ENCODE peak calls at places on chromosomes 3 and 15, in six cellular contexts. W is Peyer's patch, D is mucosa of gallbladder, G is colonic mucosa, F is NCI-H774, L is Calu3. S is an unnamed sample.

GRCh38 chr3:155329513-155330048 is 36.1 kb upstream of the STRIT1 start:
- DNase-seq in W (no peak), D (no peak), G (no peak), F (no peak), L (no peak), S (no peak)

GRCh38 chr3:62876064-62876463 is 848 bp upstream of the CADPS start:
- DNase-seq in W (no peak), D (peak; percentile 71), G (peak; percentile 69), F (peak; percentile 25), L (peak; percentile 72), S (no peak)

GRCh38 chr3:187027531-187027936 is 97.2 kb downstream of the ST6GAL1 start:
- DNase-seq in W (peak; percentile 80), D (no peak), G (peak; percentile 19), F (no peak), L (no peak), S (no peak)

GRCh38 chr15:97904196-97904572 is 56.3 kb upstream of the ARRDC4 start:
- DNase-seq in W (no peak), D (peak; percentile 69), G (peak; percentile 77), F (peak; percentile 45), L (peak; percentile 89), S (peak; percentile 73)

GRCh38 chr15:88375234-88375926 is 91.8 kb downstream of the MRPL46 start:
- DNase-seq in W (no peak), D (no peak), G (no peak), F (no peak), L (no peak), S (no peak)

GRCh38 chr3:1929788-1930414 is 168.8 kb upstream of the CNTN4 start:
- DNase-seq in W (no peak), D (no peak), G (no peak), F (no peak), L (no peak), S (no peak)

GRCh38 chr3:35936571-35936970 is 297.2 kb downstream of the ARPP21 start:
- DNase-seq in W (no peak), D (no peak), G (no peak), F (no peak), L (no peak), S (no peak)

GRCh38 chr3:38655708-38656300 is 6.3 kb upstream of the SCN5A start:
- DNase-seq in W (no peak), D (no peak), G (no peak), F (peak; percentile 5), L (peak; percentile 17), S (no peak)

GRCh38 chr15:34336947-34337556 is 529 bp downstream of the SLC12A6 start:
- DNase-seq in W (peak; percentile 59), D (no peak), G (no peak), F (no peak), L (no peak), S (no peak)

GRCh38 chr3:112610121-112610520 is 30.8 kb downstream of the CCDC80 start:
- DNase-seq in W (no peak), D (no peak), G (no peak), F (no peak), L (no peak), S (no peak)

GRCh38 chr15:27234593-27234992 is 263.6 kb downstream of the GABRG3 start:
- DNase-seq in W (no peak), D (no peak), G (no peak), F (no peak), L (no peak), S (no peak)

GRCh38 chr3:126436826-126437717 is 38.6 kb downstream of the ZXDC start:
- DNase-seq in W (no peak), D (no peak), G (peak; percentile 7), F (no peak), L (no peak), S (peak; percentile 9)

GRCh38 chr3:111613294-111613693 is 18.1 kb upstream of the ZBED2 start:
- DNase-seq in W (no peak), D (no peak), G (no peak), F (no peak), L (no peak), S (no peak)

GRCh38 chr3:88142094-88142624 is 7.6 kb upstream of the C3orf38 start:
- DNase-seq in W (no peak), D (no peak), G (no peak), F (no peak), L (no peak), S (no peak)

GRCh38 chr3:145015243-145015642 is 1043.6 kb downstream of the DIPK2A start:
- DNase-seq in W (no peak), D (no peak), G (no peak), F (no peak), L (no peak), S (no peak)

GRCh38 chr3:179723617-179724016 is 70.8 kb downstream of the USP13 start:
- DNase-seq in W (no peak), D (no peak), G (no peak), F (no peak), L (no peak), S (no peak)

GRCh38 chr3:155252535-155252934 is 40.9 kb downstream of the STRIT1 start:
- DNase-seq in W (no peak), D (no peak), G (no peak), F (no peak), L (no peak), S (no peak)

GRCh38 chr3:150180349-150180748 is 209.7 kb upstream of the PFN2 start:
- DNase-seq in W (no peak), D (peak; percentile 40), G (no peak), F (no peak), L (no peak), S (no peak)

GRCh38 chr3:50170689-50171088 is 15.6 kb downstream of the SEMA3F start:
- DNase-seq in W (no peak), D (no peak), G (no peak), F (no peak), L (no peak), S (no peak)

GRCh38 chr3:191342391-191342790 is 12.1 kb upstream of the UTS2B start:
- DNase-seq in W (no peak), D (no peak), G (no peak), F (no peak), L (no peak), S (no peak)

GRCh38 chr3:158801200-158801599 is 654 bp upstream of the MFSD1 start:
- DNase-seq in W (no peak), D (no peak), G (peak; percentile 59), F (no peak), L (no peak), S (no peak)

GRCh38 chr3:14283092-14283820 is 104.6 kb downstream of the LSM3 start:
- DNase-seq in W (no peak), D (no peak), G (no peak), F (no peak), L (no peak), S (no peak)

GRCh38 chr3:116253511-116253910 is 191.8 kb downstream of the LSAMP start:
- DNase-seq in W (no peak), D (no peak), G (no peak), F (no peak), L (no peak), S (no peak)

GRCh38 chr3:101253429-101253828 is 66.9 kb downstream of the IMPG2 start:
- DNase-seq in W (no peak), D (no peak), G (no peak), F (peak; percentile 26), L (no peak), S (no peak)

GRCh38 chr3:151265866-151266265 is 12.5 kb downstream of the P2RY14 start:
- DNase-seq in W (peak; percentile 53), D (no peak), G (no peak), F (no peak), L (no peak), S (no peak)

GRCh38 chr3:58333206-58334012 is 717 bp downstream of the PXK start:
- DNase-seq in W (peak; percentile 65), D (no peak), G (peak; percentile 43), F (no peak), L (peak; percentile 16), S (peak; percentile 29)

GRCh38 chr3:82410366-82410765 is 648.9 kb upstream of the GBE1 start:
- DNase-seq in W (no peak), D (no peak), G (no peak), F (peak; percentile 0), L (peak; percentile 9), S (no peak)

GRCh38 chr3:129121016-129121791 is 400 bp downstream of the RAB43 start:
- DNase-seq in W (peak; percentile 28), D (no peak), G (peak; percentile 29), F (no peak), L (no peak), S (peak; percentile 27)

GRCh38 chr15:98651581-98652220 is 3.4 kb downstream of the IGF1R start:
- DNase-seq in W (no peak), D (no peak), G (peak; percentile 36), F (no peak), L (no peak), S (no peak)

GRCh38 chr15:23402544-23402943 is 44.5 kb downstream of the GOLGA6L2 start:
- DNase-seq in W (no peak), D (no peak), G (no peak), F (no peak), L (no peak), S (no peak)

GRCh38 chr3:164879201-164879600 is 199.1 kb downstream of the SI start:
- DNase-seq in W (no peak), D (no peak), G (no peak), F (no peak), L (no peak), S (no peak)

GRCh38 chr3:129944709-129945108 is 29.8 kb upstream of the TRH start:
- DNase-seq in W (no peak), D (no peak), G (no peak), F (no peak), L (no peak), S (no peak)

GRCh38 chr3:46467562-46467961 is 2.9 kb upstream of the LTF start:
- DNase-seq in W (no peak), D (no peak), G (no peak), F (no peak), L (no peak), S (no peak)

GRCh38 chr3:171788546-171789351 is 21.5 kb downstream of the PLD1 start:
- DNase-seq in W (no peak), D (no peak), G (no peak), F (peak; percentile 46), L (no peak), S (no peak)

GRCh38 chr3:110419096-110419495 is 652.5 kb upstream of the NECTIN3 start:
- DNase-seq in W (no peak), D (no peak), G (no peak), F (no peak), L (no peak), S (no peak)

GRCh38 chr15:25939122-25939521 is 76.0 kb upstream of the ATP10A start:
- DNase-seq in W (peak; percentile 73), D (no peak), G (no peak), F (no peak), L (no peak), S (no peak)

GRCh38 chr3:77325702-77326101 is 285.8 kb downstream of the ROBO2 start:
- DNase-seq in W (no peak), D (no peak), G (no peak), F (no peak), L (no peak), S (no peak)

GRCh38 chr15:73841756-73842590 is 31.4 kb upstream of the TBC1D21 start:
- DNase-seq in W (no peak), D (no peak), G (no peak), F (no peak), L (no peak), S (no peak)

S was measured in stomach.